ENCODE peak calls at places on chromosomes 16 and 17, in ten cellular contexts. E is HEK293T, F is AG04450, I is caudate nucleus, Q is ACHN, P is skeletal muscle cell, U is midbrain, J is HFFc6, G is T-helper 1 cell, R is NCI-H1092 treated with DMSO at 0.1 percent for 48 hours. Y is an unnamed sample.

GRCh38 chr17:40024901-40025300 is 9.7 kb downstream of the CSF3 start:
- DNase-seq in E (no peak), P (no peak), G (no peak), Q (no peak), I (no peak), R (no peak), J (peak; percentile 68), F (no peak), U (no peak), Y (no peak)

GRCh38 chr16:11005611-11005975 is 61.2 kb downstream of the CLEC16A start:
- DNase-seq in P (peak; percentile 54), Q (no peak), I (no peak), J (peak; percentile 31), E (no peak), F (no peak), G (no peak), R (no peak), U (no peak), Y (no peak)

GRCh38 chr17:55116440-55116914 is 147.9 kb downstream of the STXBP4 start:
- DNase-seq in I (no peak), G (no peak), F (no peak), U (no peak), R (no peak), Q (no peak), E (no peak), P (no peak), J (no peak), Y (no peak)

GRCh38 chr16:86307518-86307903 is 202.8 kb upstream of the FOXF1 start:
- DNase-seq in I (no peak), Q (no peak), U (no peak), E (no peak), F (no peak), P (peak; percentile 37), G (no peak), J (peak; percentile 55), R (no peak), Y (no peak)

GRCh38 chr16:56488035-56488434 is 31.8 kb downstream of the BBS2 start:
- DNase-seq in F (no peak), Q (no peak), R (no peak), I (peak; percentile 30), J (no peak), G (no peak), U (peak; percentile 75), E (no peak), P (no peak), Y (no peak)

GRCh38 chr17:16477255-16477654 is 14.7 kb downstream of the LRRC75A start:
- DNase-seq in G (no peak), U (no peak), Q (peak; percentile 92), J (peak; percentile 77), I (no peak), F (peak; percentile 58), P (peak; percentile 48), R (no peak), E (no peak), Y (no peak)

GRCh38 chr17:18070861-18071340 is 16.8 kb upstream of the DRG2 start:
- DNase-seq in G (no peak), I (no peak), P (no peak), E (peak; percentile 35), Q (no peak), F (peak; percentile 3), U (no peak), R (no peak), J (peak; percentile 30), Y (peak; percentile 88)

GRCh38 chr16:71289732-71290062 is 495 bp upstream of the CMTR2 start:
- DNase-seq in G (no peak), I (no peak), R (no peak), J (no peak), U (no peak), P (no peak), F (no peak), Q (no peak), E (no peak), Y (no peak)

GRCh38 chr17:55237268-55237667 is 27.5 kb upstream of the HLF start:
- DNase-seq in Q (no peak), P (no peak), I (no peak), G (peak; percentile 36), F (no peak), U (no peak), J (no peak), E (no peak), R (no peak), Y (no peak)

GRCh38 chr16:78737630-78738029 is 638.2 kb downstream of the WWOX start:
- DNase-seq in F (no peak), G (no peak), Q (no peak), I (no peak), J (no peak), U (no peak), E (no peak), R (no peak), P (no peak), Y (no peak)

GRCh38 chr16:30567991-30568638 is 3.4 kb downstream of the ZNF688 start:
- DNase-seq in G (peak; percentile 86), U (no peak), Q (no peak), I (no peak), J (peak; percentile 70), F (peak; percentile 33), P (peak; percentile 73), E (no peak), R (no peak), Y (no peak)

GRCh38 chr17:18981642-18982424 is 22.7 kb downstream of the FAM83G start:
- DNase-seq in Q (peak; percentile 80), P (no peak), E (peak; percentile 56), J (peak; percentile 75), I (no peak), G (no peak), U (no peak), F (no peak), R (no peak), Y (peak; percentile 53)

GRCh38 chr16:6835516-6835915 is 497.1 kb upstream of the RBFOX1 start:
- DNase-seq in I (no peak), Q (peak; percentile 52), U (no peak), E (no peak), J (no peak), F (no peak), G (no peak), R (no peak), P (no peak), Y (no peak)

GRCh38 chr17:27199948-27200347 is 94.0 kb upstream of the WSB1 start:
- DNase-seq in F (no peak), R (no peak), P (no peak), U (no peak), J (no peak), E (no peak), G (no peak), Q (no peak), I (no peak), Y (no peak)

Y was measured in NCI-H1694 treated with DMSO at 0.1 percent for 48 hours.